ENCODE peak calls at places on chromosomes 13 and 19, in four cellular contexts. R is IMR-90, F is lower leg skin, S is AG04449. I is an unnamed sample.

GRCh38 chr19:19488041-19488874 is 27.1 kb downstream of the TSSK6 start:
- DNase-seq in R (no peak), F (no peak), S (no peak), I (no peak)

GRCh38 chr13:56773148-56773547 is 367.6 kb upstream of the PRR20A start:
- DNase-seq in R (no peak), F (no peak), S (no peak), I (no peak)

GRCh38 chr19:7925171-7925837 is 631 bp downstream of the CTXN1 start:
- DNase-seq in R (peak; percentile 73), F (peak; percentile 94), S (no peak), I (no peak)

GRCh38 chr19:6532244-6532999 is 1.6 kb downstream of the TNFSF9 start:
- DNase-seq in R (no peak), F (no peak), S (no peak), I (no peak)

GRCh38 chr13:46553521-46553885 is 533 bp downstream of the LRCH1 start:
- DNase-seq in R (no peak), F (peak; percentile 89), S (no peak), I (no peak)

GRCh38 chr13:41229356-41229755 is 34.0 kb downstream of the MTRF1 start:
- DNase-seq in R (no peak), F (no peak), S (no peak), I (no peak)

GRCh38 chr13:105956891-105957290 is 578.6 kb downstream of the EFNB2 start:
- DNase-seq in R (no peak), F (no peak), S (no peak), I (no peak)

GRCh38 chr19:3154957-3155736 is 19.3 kb downstream of the GNA15 start:
- DNase-seq in R (peak; percentile 99), F (peak; percentile 94), S (peak; percentile 97), I (peak; percentile 96)

GRCh38 chr13:50326746-50327145 is 311.5 kb downstream of the KCNRG start:
- DNase-seq in R (no peak), F (no peak), S (no peak), I (no peak)

GRCh38 chr13:94198666-94199065 is 280.8 kb downstream of the DCT start:
- DNase-seq in R (no peak), F (no peak), S (no peak), I (no peak)

GRCh38 chr19:45772130-45772880 is 3.3 kb upstream of the SIX5 start:
- DNase-seq in R (no peak), F (no peak), S (no peak), I (no peak)

GRCh38 chr19:44818470-44818856 is 9.6 kb downstream of the BCAM start:
- DNase-seq in R (no peak), F (no peak), S (no peak), I (no peak)

GRCh38 chr13:45142440-45143345 is 22.4 kb downstream of the GTF2F2 start:
- DNase-seq in R (peak; percentile 54), F (no peak), S (no peak), I (no peak)

GRCh38 chr19:31538879-31539278 is 189.6 kb upstream of the TSHZ3 start:
- DNase-seq in R (no peak), F (peak; percentile 53), S (no peak), I (no peak)

GRCh38 chr13:78655906-78656305 is 3.0 kb downstream of the OBI1 start:
- DNase-seq in R (no peak), F (no peak), S (no peak), I (no peak)

GRCh38 chr19:35257113-35257461 is 8.3 kb downstream of the LSR start:
- DNase-seq in R (no peak), F (peak; percentile 79), S (no peak), I (no peak)

GRCh38 chr13:32940601-32941000 is 75.6 kb upstream of the KL start:
- DNase-seq in R (peak; percentile 56), F (no peak), S (no peak), I (no peak)

GRCh38 chr19:18675779-18676178 is 7.7 kb upstream of the CRTC1 start:
- DNase-seq in R (no peak), F (no peak), S (no peak), I (no peak)

GRCh38 chr19:47005873-47006272 is 13.8 kb upstream of the NPAS1 start:
- DNase-seq in R (no peak), F (no peak), S (no peak), I (no peak)

GRCh38 chr19:6412111-6412999 is 12.3 kb downstream of the KHSRP start:
- DNase-seq in R (no peak), F (no peak), S (no peak), I (no peak)

GRCh38 chr13:103282571-103283450 is 216.6 kb upstream of the SLC10A2 start:
- DNase-seq in R (peak; percentile 49), F (no peak), S (no peak), I (peak; percentile 47)

GRCh38 chr19:7482584-7483439 is 6.0 kb downstream of the PEX11G start:
- DNase-seq in R (no peak), F (peak; percentile 90), S (no peak), I (no peak)

GRCh38 chr19:15374105-15374651 is 5.4 kb downstream of the AKAP8 start:
- DNase-seq in R (no peak), F (no peak), S (no peak), I (no peak)

GRCh38 chr19:55460670-55461258 is 678 bp downstream of the ISOC2 start:
- DNase-seq in R (peak; percentile 74), F (peak; percentile 97), S (no peak), I (peak; percentile 34)

GRCh38 chr19:3115916-3116602 is 19.8 kb upstream of the GNA15 start:
- DNase-seq in R (no peak), F (no peak), S (no peak), I (no peak)

GRCh38 chr19:37197768-37198167 is 12.6 kb downstream of the ZNF585B start:
- DNase-seq in R (no peak), F (no peak), S (no peak), I (no peak)

GRCh38 chr13:101624210-101624922 is 171.9 kb downstream of the ITGBL1 start:
- DNase-seq in R (peak; percentile 11), F (no peak), S (no peak), I (no peak)

GRCh38 chr13:47499358-47500150 is 501.5 kb downstream of the SUCLA2 start:
- DNase-seq in R (peak; percentile 95), F (no peak), S (peak; percentile 53), I (peak; percentile 77)

DNA sequence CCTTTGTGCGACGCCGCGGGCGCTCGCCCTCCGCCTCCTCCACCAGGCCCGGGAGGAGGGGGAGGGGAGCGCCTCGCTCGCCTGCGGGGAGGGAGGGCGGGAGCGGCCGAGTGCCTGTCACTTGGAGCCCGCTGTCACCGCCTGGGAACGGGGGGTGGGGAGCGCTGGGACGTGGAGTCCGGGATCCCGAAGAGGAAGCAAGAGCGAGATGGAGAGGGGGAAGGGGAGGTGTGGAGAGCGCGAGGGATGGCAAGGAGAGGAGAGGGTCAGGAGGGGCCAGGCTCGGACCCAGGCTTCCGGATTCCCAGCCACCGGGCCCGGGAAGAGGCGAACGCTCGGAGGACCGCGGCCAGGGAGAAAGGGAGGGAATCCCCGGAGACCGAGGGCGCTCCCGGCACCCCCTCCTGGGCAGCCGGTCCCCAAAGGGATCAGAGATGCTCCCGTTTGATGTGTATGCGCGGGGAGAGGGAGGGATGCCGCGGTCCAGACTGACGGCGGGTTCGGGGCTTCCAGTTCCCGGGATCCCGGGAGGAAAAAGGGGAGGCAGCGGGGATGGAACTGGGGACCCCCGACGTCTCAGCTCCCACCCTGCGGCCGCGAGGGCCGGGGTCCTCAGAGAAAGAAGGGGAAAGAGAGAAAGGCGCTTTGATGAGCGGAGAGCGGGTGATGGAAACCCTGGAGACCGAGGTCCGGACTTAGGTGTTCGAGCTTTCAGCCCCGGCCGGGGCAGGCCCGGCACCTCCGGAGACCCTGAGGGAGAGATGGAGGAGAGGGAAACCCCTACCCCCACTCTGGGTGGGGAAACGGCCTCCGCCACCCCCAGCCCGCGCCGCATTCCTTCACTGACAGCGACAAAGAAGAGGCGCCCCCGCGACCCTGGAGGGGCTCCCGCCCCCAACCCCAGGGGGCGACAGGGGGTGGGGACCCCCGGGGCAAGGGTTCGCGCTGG is 4.7 kb upstream of the DPF1 start:
- DNase-seq in R (no peak), F (no peak), S (no peak), I (no peak)
- H3K4me3 ChIP-seq in R (peak overlapping the region; percentile 27), F (no peak overlapping the region), S (peak overlapping the region; percentile 62), I (peak overlapping the region; percentile 45)

DNA sequence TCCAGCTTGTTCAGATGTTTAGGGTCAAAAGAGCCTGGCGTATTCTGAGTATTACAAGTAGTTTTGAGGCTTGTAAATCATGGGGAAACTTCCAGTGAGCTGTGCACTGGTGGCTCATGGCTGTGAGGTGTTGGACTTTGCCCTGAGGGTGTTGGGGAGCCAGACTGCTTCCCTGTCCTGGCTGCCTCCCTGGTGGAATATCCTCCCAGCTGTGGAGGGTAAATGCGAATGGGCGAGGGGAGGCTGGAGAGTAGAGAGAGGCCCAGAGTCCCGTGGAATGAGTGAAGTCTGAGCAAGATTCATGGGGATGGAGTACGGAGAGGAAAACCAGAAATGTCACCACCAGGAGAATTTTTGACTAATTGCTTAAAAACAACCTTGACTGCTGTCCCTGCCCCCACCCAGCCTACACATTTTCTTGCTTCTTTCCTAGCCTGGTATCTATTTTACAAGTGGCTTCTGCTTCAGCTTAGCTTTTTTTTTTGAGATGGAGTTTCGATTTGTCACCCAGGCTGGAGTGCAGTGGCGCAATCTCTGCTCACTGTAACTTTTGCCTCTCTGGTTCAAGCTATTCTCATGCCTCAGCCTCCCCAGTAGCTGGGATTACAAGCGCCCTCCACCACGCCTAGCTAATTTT is 3.7 kb downstream of the SNRPA start:
- DNase-seq in R (peak; percentile 19), F (no peak), S (no peak), I (no peak)
- H3K4me3 ChIP-seq in R (no peak overlapping the region), F (no peak overlapping the region), S (no peak overlapping the region), I (no peak overlapping the region)

GRCh38 chr13:73138276-73138950 is 79.6 kb downstream of the KLF5 start:
- DNase-seq in R (peak; percentile 76), F (no peak), S (no peak), I (no peak)
- H3K4me3 ChIP-seq in R (no peak overlapping the region), F (no peak overlapping the region), S (no peak overlapping the region), I (no peak overlapping the region)

GRCh38 chr19:17553256-17553655 is 2.2 kb upstream of the COLGALT1 start:
- DNase-seq in R (peak; percentile 95), F (peak; percentile 93), S (peak; percentile 81), I (peak; percentile 76)
- H3K4me3 ChIP-seq in R (no peak overlapping the region), F (no peak overlapping the region), S (peak overlapping the region; percentile 8), I (no peak overlapping the region)